ENCODE peak calls at places on chromosome 19, in four cellular contexts. D is AG04450, T is mesendoderm, P is T-helper 2 cell. Q is an unnamed sample.

GRCh38 chr19:48717059-48717395 is 2.5 kb downstream of the MAMSTR start:
- DNase-seq in D (no peak), T (no peak), P (no peak), Q (no peak)

GRCh38 chr19:38034153-38034835 is 127.3 kb downstream of the SIPA1L3 start:
- DNase-seq in D (no peak), T (no peak), P (no peak), Q (no peak)

GRCh38 chr19:14678199-14678598 is 3.6 kb upstream of the ADGRE3 start:
- DNase-seq in D (no peak), T (no peak), P (no peak), Q (no peak)

GRCh38 chr19:1929051-1929742 is 11.8 kb upstream of the CSNK1G2 start:
- DNase-seq in D (no peak), T (peak; percentile 83), P (peak; percentile 72), Q (peak; percentile 89)

GRCh38 chr19:9863759-9864158 is 28.6 kb downstream of the PIN1 start:
- DNase-seq in D (no peak), T (no peak), P (no peak), Q (no peak)

GRCh38 chr19:5800361-5801270 is 4.3 kb upstream of the NRTN start:
- DNase-seq in D (no peak), T (no peak), P (no peak), Q (no peak)

GRCh38 chr19:10043286-10043927 is 30.1 kb downstream of the RDH8 start:
- DNase-seq in D (no peak), T (peak; percentile 72), P (no peak), Q (no peak)

GRCh38 chr19:6734096-6734696 is 3.2 kb downstream of the GPR108 start:
- DNase-seq in D (no peak), T (no peak), P (no peak), Q (no peak)

GRCh38 chr19:313988-314815 is 23.0 kb upstream of the PLPP2 start:
- DNase-seq in D (no peak), T (no peak), P (no peak), Q (no peak)

GRCh38 chr19:42185281-42185680 is 32.2 kb downstream of the DEDD2 start:
- DNase-seq in D (no peak), T (no peak), P (no peak), Q (no peak)

GRCh38 chr19:42150353-42150752 is 18.1 kb upstream of the POU2F2 start:
- DNase-seq in D (no peak), T (no peak), P (no peak), Q (no peak)

GRCh38 chr19:18122860-18123795 is 25.6 kb downstream of the MAST3 start:
- DNase-seq in D (no peak), T (no peak), P (no peak), Q (peak; percentile 44)

GRCh38 chr19:15379996-15380647 is 535 bp upstream of the AKAP8 start:
- DNase-seq in D (no peak), T (peak; percentile 94), P (no peak), Q (peak; percentile 95)

GRCh38 chr19:37594982-37595382 is 306 bp downstream of the ZNF540 start:
- DNase-seq in D (peak; percentile 2), T (no peak), P (peak; percentile 32), Q (no peak)

GRCh38 chr19:39301562-39301961 is 5.4 kb downstream of the IFNL1 start:
- DNase-seq in D (no peak), T (no peak), P (no peak), Q (no peak)

Q was measured in islet precursor cell.